ENCODE peak calls at places on chromosomes 16 and 17, in six cellular contexts. One of them, this sample, is unnamed.

GRCh38 chr16:53968454-53968853 is 264.5 kb downstream of the FTO start:
- DNase-seq in suprapubic skin: no peak
- DNase-seq in lower leg skin: no peak
- DNase-seq in T-helper 2 cell: no peak
- DNase-seq in left ventricle myocardium superior: no peak
- DNase-seq in stimulated activated CD8-positive, alpha-beta memory T cell treated with anti-CD3 and anti-CD28 coated beads, Interleukin-7, amount 100 ng/mL, for 1 hour: no peak
- DNase-seq in this sample: no peak

GRCh38 chr17:385195-385835 is 32.7 kb upstream of the RPH3AL start:
- DNase-seq in suprapubic skin: peak
- DNase-seq in T-helper 2 cell: no peak
- DNase-seq in stimulated activated CD8-positive, alpha-beta memory T cell treated with anti-CD3 and anti-CD28 coated beads, Interleukin-7, amount 100 ng/mL, for 1 hour: no peak
- DNase-seq in left ventricle myocardium superior: peak
- DNase-seq in lower leg skin: peak
- DNase-seq in this sample: no peak

GRCh38 chr17:78313735-78314648 is 45.9 kb downstream of the SOCS3 start:
- DNase-seq in stimulated activated CD8-positive, alpha-beta memory T cell treated with anti-CD3 and anti-CD28 coated beads, Interleukin-7, amount 100 ng/mL, for 1 hour: peak
- DNase-seq in left ventricle myocardium superior: peak
- DNase-seq in lower leg skin: peak
- DNase-seq in T-helper 2 cell: peak
- DNase-seq in suprapubic skin: peak
- DNase-seq in this sample: no peak

GRCh38 chr17:79946352-79947231 is 89.1 kb downstream of the TBC1D16 start:
- DNase-seq in T-helper 2 cell: peak
- DNase-seq in stimulated activated CD8-positive, alpha-beta memory T cell treated with anti-CD3 and anti-CD28 coated beads, Interleukin-7, amount 100 ng/mL, for 1 hour: no peak
- DNase-seq in left ventricle myocardium superior: no peak
- DNase-seq in lower leg skin: peak
- DNase-seq in suprapubic skin: no peak
- DNase-seq in this sample: no peak

GRCh38 chr16:4317471-4318170 is 1.8 kb downstream of the GLIS2 start:
- DNase-seq in stimulated activated CD8-positive, alpha-beta memory T cell treated with anti-CD3 and anti-CD28 coated beads, Interleukin-7, amount 100 ng/mL, for 1 hour: no peak
- DNase-seq in lower leg skin: no peak
- DNase-seq in T-helper 2 cell: no peak
- DNase-seq in suprapubic skin: no peak
- DNase-seq in left ventricle myocardium superior: no peak
- DNase-seq in this sample: no peak

GRCh38 chr17:61793565-61793964 is 69.8 kb downstream of the BRIP1 start:
- DNase-seq in stimulated activated CD8-positive, alpha-beta memory T cell treated with anti-CD3 and anti-CD28 coated beads, Interleukin-7, amount 100 ng/mL, for 1 hour: no peak
- DNase-seq in lower leg skin: no peak
- DNase-seq in left ventricle myocardium superior: no peak
- DNase-seq in T-helper 2 cell: no peak
- DNase-seq in suprapubic skin: no peak
- DNase-seq in this sample: no peak

GRCh38 chr17:80747469-80747868 is 202.8 kb downstream of the RPTOR start:
- DNase-seq in suprapubic skin: no peak
- DNase-seq in lower leg skin: no peak
- DNase-seq in stimulated activated CD8-positive, alpha-beta memory T cell treated with anti-CD3 and anti-CD28 coated beads, Interleukin-7, amount 100 ng/mL, for 1 hour: no peak
- DNase-seq in left ventricle myocardium superior: no peak
- DNase-seq in T-helper 2 cell: no peak
- DNase-seq in this sample: no peak

GRCh38 chr16:24966599-24966998 is 48.6 kb downstream of the ARHGAP17 start:
- DNase-seq in stimulated activated CD8-positive, alpha-beta memory T cell treated with anti-CD3 and anti-CD28 coated beads, Interleukin-7, amount 100 ng/mL, for 1 hour: no peak
- DNase-seq in left ventricle myocardium superior: no peak
- DNase-seq in lower leg skin: no peak
- DNase-seq in suprapubic skin: no peak
- DNase-seq in T-helper 2 cell: no peak
- DNase-seq in this sample: no peak

GRCh38 chr16:55257971-55258613 is 65.9 kb upstream of the IRX6 start:
- DNase-seq in stimulated activated CD8-positive, alpha-beta memory T cell treated with anti-CD3 and anti-CD28 coated beads, Interleukin-7, amount 100 ng/mL, for 1 hour: no peak
- DNase-seq in suprapubic skin: peak
- DNase-seq in left ventricle myocardium superior: peak
- DNase-seq in lower leg skin: peak
- DNase-seq in T-helper 2 cell: no peak
- DNase-seq in this sample: no peak

GRCh38 chr17:6346986-6347385 is 87.9 kb downstream of the AIPL1 start:
- DNase-seq in suprapubic skin: no peak
- DNase-seq in lower leg skin: peak
- DNase-seq in left ventricle myocardium superior: no peak
- DNase-seq in stimulated activated CD8-positive, alpha-beta memory T cell treated with anti-CD3 and anti-CD28 coated beads, Interleukin-7, amount 100 ng/mL, for 1 hour: no peak
- DNase-seq in T-helper 2 cell: no peak
- DNase-seq in this sample: no peak